ENCODE peak calls at places on chromosomes 12 and 14, in six cellular contexts. One of them, this sample, is unnamed.

GRCh38 chr12:123973552-123974341 is 732 bp downstream of the ZNF664 start:
- DNase-seq in astrocyte of the spinal cord: no peak
- DNase-seq in AG09309: no peak
- DNase-seq in suprapubic skin: peak
- DNase-seq in fibroblast of pulmonary artery: peak
- DNase-seq in activated B cell treated with CpG ODN at 0.5 μM for 24 hours: peak
- DNase-seq in this sample: peak

GRCh38 chr14:104530651-104531050 is 48.9 kb upstream of the C14orf180 start:
- DNase-seq in fibroblast of pulmonary artery: no peak
- DNase-seq in AG09309: no peak
- DNase-seq in activated B cell treated with CpG ODN at 0.5 μM for 24 hours: no peak
- DNase-seq in suprapubic skin: peak
- DNase-seq in astrocyte of the spinal cord: no peak
- DNase-seq in this sample: no peak

GRCh38 chr14:68843471-68844209 is 50.8 kb upstream of the ZFP36L1 start:
- DNase-seq in activated B cell treated with CpG ODN at 0.5 μM for 24 hours: peak
- DNase-seq in fibroblast of pulmonary artery: peak
- DNase-seq in suprapubic skin: peak
- DNase-seq in astrocyte of the spinal cord: peak
- DNase-seq in AG09309: no peak
- DNase-seq in this sample: peak

GRCh38 chr12:26017484-26018211 is 59.2 kb downstream of the RASSF8 start:
- DNase-seq in astrocyte of the spinal cord: no peak
- DNase-seq in activated B cell treated with CpG ODN at 0.5 μM for 24 hours: no peak
- DNase-seq in suprapubic skin: no peak
- DNase-seq in AG09309: no peak
- DNase-seq in fibroblast of pulmonary artery: peak
- DNase-seq in this sample: no peak

GRCh38 chr12:68403296-68403695 is 71.1 kb upstream of the MDM1 start:
- DNase-seq in fibroblast of pulmonary artery: no peak
- DNase-seq in activated B cell treated with CpG ODN at 0.5 μM for 24 hours: no peak
- DNase-seq in suprapubic skin: no peak
- DNase-seq in astrocyte of the spinal cord: no peak
- DNase-seq in AG09309: no peak
- DNase-seq in this sample: no peak

GRCh38 chr12:125775507-125775906 is 710.3 kb downstream of the AACS start:
- DNase-seq in AG09309: no peak
- DNase-seq in activated B cell treated with CpG ODN at 0.5 μM for 24 hours: no peak
- DNase-seq in fibroblast of pulmonary artery: no peak
- DNase-seq in astrocyte of the spinal cord: no peak
- DNase-seq in suprapubic skin: no peak
- DNase-seq in this sample: no peak

GRCh38 chr14:74647834-74648361 is 35.9 kb upstream of the LTBP2 start:
- DNase-seq in suprapubic skin: peak
- DNase-seq in activated B cell treated with CpG ODN at 0.5 μM for 24 hours: no peak
- DNase-seq in AG09309: no peak
- DNase-seq in astrocyte of the spinal cord: no peak
- DNase-seq in fibroblast of pulmonary artery: no peak
- DNase-seq in this sample: no peak

GRCh38 chr12:48187916-48188695 is 4.7 kb downstream of the CCDC184 start:
- DNase-seq in activated B cell treated with CpG ODN at 0.5 μM for 24 hours: no peak
- DNase-seq in AG09309: no peak
- DNase-seq in fibroblast of pulmonary artery: no peak
- DNase-seq in astrocyte of the spinal cord: no peak
- DNase-seq in suprapubic skin: no peak
- DNase-seq in this sample: no peak

GRCh38 chr12:57127101-57127709 is 1.1 kb upstream of the LRP1 start:
- DNase-seq in suprapubic skin: no peak
- DNase-seq in fibroblast of pulmonary artery: no peak
- DNase-seq in astrocyte of the spinal cord: no peak
- DNase-seq in activated B cell treated with CpG ODN at 0.5 μM for 24 hours: peak
- DNase-seq in AG09309: no peak
- DNase-seq in this sample: peak

GRCh38 chr12:31582155-31582554 is 8.8 kb downstream of the DENND5B start:
- DNase-seq in AG09309: no peak
- DNase-seq in activated B cell treated with CpG ODN at 0.5 μM for 24 hours: no peak
- DNase-seq in astrocyte of the spinal cord: peak
- DNase-seq in fibroblast of pulmonary artery: peak
- DNase-seq in suprapubic skin: no peak
- DNase-seq in this sample: no peak

GRCh38 chr12:124992874-124993567 is 424 bp upstream of the BRI3BP start:
- DNase-seq in activated B cell treated with CpG ODN at 0.5 μM for 24 hours: peak
- DNase-seq in AG09309: no peak
- DNase-seq in fibroblast of pulmonary artery: peak
- DNase-seq in suprapubic skin: no peak
- DNase-seq in astrocyte of the spinal cord: peak
- DNase-seq in this sample: peak

GRCh38 chr12:76190249-76190648 is 105.8 kb upstream of the NAP1L1 start:
- DNase-seq in activated B cell treated with CpG ODN at 0.5 μM for 24 hours: no peak
- DNase-seq in AG09309: no peak
- DNase-seq in astrocyte of the spinal cord: no peak
- DNase-seq in suprapubic skin: no peak
- DNase-seq in fibroblast of pulmonary artery: no peak
- DNase-seq in this sample: no peak

GRCh38 chr12:21221778-21222177 is 90.8 kb downstream of the SLCO1B1 start:
- DNase-seq in AG09309: no peak
- DNase-seq in suprapubic skin: no peak
- DNase-seq in astrocyte of the spinal cord: no peak
- DNase-seq in fibroblast of pulmonary artery: no peak
- DNase-seq in activated B cell treated with CpG ODN at 0.5 μM for 24 hours: no peak
- DNase-seq in this sample: no peak

GRCh38 chr14:93430319-93430801 is 379 bp upstream of the UNC79 start:
- DNase-seq in suprapubic skin: no peak
- DNase-seq in fibroblast of pulmonary artery: peak
- DNase-seq in activated B cell treated with CpG ODN at 0.5 μM for 24 hours: no peak
- DNase-seq in AG09309: no peak
- DNase-seq in astrocyte of the spinal cord: no peak
- DNase-seq in this sample: peak

GRCh38 chr12:25123126-25123525 is 71.8 kb downstream of the DNAI7 start:
- DNase-seq in suprapubic skin: no peak
- DNase-seq in AG09309: peak
- DNase-seq in activated B cell treated with CpG ODN at 0.5 μM for 24 hours: no peak
- DNase-seq in fibroblast of pulmonary artery: no peak
- DNase-seq in astrocyte of the spinal cord: no peak
- DNase-seq in this sample: no peak

GRCh38 chr14:34070917-34071407 is 120.1 kb upstream of the EGLN3 start:
- DNase-seq in astrocyte of the spinal cord: no peak
- DNase-seq in suprapubic skin: no peak
- DNase-seq in activated B cell treated with CpG ODN at 0.5 μM for 24 hours: no peak
- DNase-seq in AG09309: no peak
- DNase-seq in fibroblast of pulmonary artery: no peak
- DNase-seq in this sample: no peak

GRCh38 chr12:19764408-19764807 is 325.1 kb downstream of the AEBP2 start:
- DNase-seq in activated B cell treated with CpG ODN at 0.5 μM for 24 hours: no peak
- DNase-seq in AG09309: no peak
- DNase-seq in astrocyte of the spinal cord: peak
- DNase-seq in fibroblast of pulmonary artery: peak
- DNase-seq in suprapubic skin: no peak
- DNase-seq in this sample: no peak

GRCh38 chr12:95386056-95386455 is 87.9 kb upstream of the METAP2 start:
- DNase-seq in activated B cell treated with CpG ODN at 0.5 μM for 24 hours: no peak
- DNase-seq in AG09309: no peak
- DNase-seq in suprapubic skin: no peak
- DNase-seq in fibroblast of pulmonary artery: no peak
- DNase-seq in astrocyte of the spinal cord: no peak
- DNase-seq in this sample: no peak

GRCh38 chr12:25433024-25433423 is 120.1 kb downstream of the LMNTD1 start:
- DNase-seq in AG09309: no peak
- DNase-seq in astrocyte of the spinal cord: no peak
- DNase-seq in activated B cell treated with CpG ODN at 0.5 μM for 24 hours: no peak
- DNase-seq in fibroblast of pulmonary artery: no peak
- DNase-seq in suprapubic skin: no peak
- DNase-seq in this sample: no peak

GRCh38 chr12:53014709-53015108 is 8.5 kb downstream of the EIF4B start:
- DNase-seq in activated B cell treated with CpG ODN at 0.5 μM for 24 hours: no peak
- DNase-seq in fibroblast of pulmonary artery: no peak
- DNase-seq in astrocyte of the spinal cord: no peak
- DNase-seq in suprapubic skin: no peak
- DNase-seq in AG09309: no peak
- DNase-seq in this sample: no peak

GRCh38 chr14:93903342-93904184 is 23.6 kb upstream of the FAM181A start:
- DNase-seq in astrocyte of the spinal cord: no peak
- DNase-seq in activated B cell treated with CpG ODN at 0.5 μM for 24 hours: no peak
- DNase-seq in fibroblast of pulmonary artery: no peak
- DNase-seq in AG09309: no peak
- DNase-seq in suprapubic skin: no peak
- DNase-seq in this sample: no peak

GRCh38 chr12:107983871-107984480 is 145.1 kb upstream of the WSCD2 start:
- DNase-seq in astrocyte of the spinal cord: no peak
- DNase-seq in activated B cell treated with CpG ODN at 0.5 μM for 24 hours: no peak
- DNase-seq in fibroblast of pulmonary artery: peak
- DNase-seq in suprapubic skin: no peak
- DNase-seq in AG09309: no peak
- DNase-seq in this sample: no peak

GRCh38 chr12:57803317-57803893 is 15.1 kb downstream of the AVIL start:
- DNase-seq in suprapubic skin: no peak
- DNase-seq in AG09309: peak
- DNase-seq in fibroblast of pulmonary artery: peak
- DNase-seq in astrocyte of the spinal cord: peak
- DNase-seq in activated B cell treated with CpG ODN at 0.5 μM for 24 hours: no peak
- DNase-seq in this sample: peak

DNA sequence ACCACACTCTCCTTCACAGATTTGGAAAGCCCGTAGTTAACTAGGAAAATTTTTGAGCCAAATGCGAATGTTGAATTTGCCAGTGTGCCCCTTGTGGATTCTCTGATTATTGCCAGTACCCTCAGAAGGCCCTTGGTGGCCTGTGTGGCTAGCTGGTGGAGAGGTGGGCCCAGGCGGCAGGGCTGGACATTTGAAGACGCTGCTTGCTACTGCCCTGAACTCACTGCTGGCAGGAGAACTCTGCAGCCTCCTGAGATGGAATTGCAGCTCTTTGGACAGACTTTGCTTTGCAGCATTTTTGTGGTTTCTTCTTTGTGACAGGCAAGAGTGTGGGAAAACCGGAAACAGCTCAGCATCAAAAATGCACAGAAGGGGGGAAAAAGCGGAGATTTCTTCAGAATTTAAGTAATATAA is 97.6 kb downstream of the TGFB3 start:
- DNase-seq in astrocyte of the spinal cord: peak
- DNase-seq in fibroblast of pulmonary artery: peak
- DNase-seq in suprapubic skin: no peak
- DNase-seq in activated B cell treated with CpG ODN at 0.5 μM for 24 hours: no peak
- DNase-seq in AG09309: peak
- DNase-seq in this sample: no peak
- TF ChIP-seq CTCF in astrocyte of the spinal cord: peak
- TF ChIP-seq CTCF in fibroblast of pulmonary artery: peak
- TF ChIP-seq CTCF in suprapubic skin: no peak
- TF ChIP-seq CTCF in activated B cell treated with CpG ODN at 0.5 μM for 24 hours: no peak
- TF ChIP-seq CTCF in AG09309: peak
- TF ChIP-seq CTCF in this sample: peak

GRCh38 chr14:99609245-99610117 is 5.5 kb upstream of the CCDC85C start:
- DNase-seq in suprapubic skin: no peak
- DNase-seq in AG09309: no peak
- DNase-seq in astrocyte of the spinal cord: no peak
- DNase-seq in fibroblast of pulmonary artery: no peak
- DNase-seq in activated B cell treated with CpG ODN at 0.5 μM for 24 hours: no peak
- DNase-seq in this sample: no peak
- TF ChIP-seq CTCF in suprapubic skin: no peak
- TF ChIP-seq CTCF in AG09309: no peak
- TF ChIP-seq CTCF in astrocyte of the spinal cord: no peak
- TF ChIP-seq CTCF in fibroblast of pulmonary artery: no peak
- TF ChIP-seq CTCF in activated B cell treated with CpG ODN at 0.5 μM for 24 hours: no peak
- TF ChIP-seq CTCF in this sample: no peak

GRCh38 chr12:15590180-15590826 is 198.9 kb downstream of the EPS8 start:
- DNase-seq in suprapubic skin: no peak
- DNase-seq in activated B cell treated with CpG ODN at 0.5 μM for 24 hours: peak
- DNase-seq in astrocyte of the spinal cord: peak
- DNase-seq in AG09309: peak
- DNase-seq in fibroblast of pulmonary artery: peak
- DNase-seq in this sample: peak

GRCh38 chr12:15591811-15592210 is 197.4 kb downstream of the EPS8 start:
- DNase-seq in fibroblast of pulmonary artery: no peak
- DNase-seq in AG09309: no peak
- DNase-seq in astrocyte of the spinal cord: no peak
- DNase-seq in suprapubic skin: no peak
- DNase-seq in activated B cell treated with CpG ODN at 0.5 μM for 24 hours: no peak
- DNase-seq in this sample: no peak

GRCh38 chr12:15596174-15596573 is 193.0 kb downstream of the EPS8 start:
- DNase-seq in activated B cell treated with CpG ODN at 0.5 μM for 24 hours: no peak
- DNase-seq in astrocyte of the spinal cord: no peak
- DNase-seq in fibroblast of pulmonary artery: no peak
- DNase-seq in AG09309: no peak
- DNase-seq in suprapubic skin: no peak
- DNase-seq in this sample: no peak

GRCh38 chr12:15589328-15590032 is 199.7 kb downstream of the EPS8 start:
- DNase-seq in fibroblast of pulmonary artery: no peak
- DNase-seq in AG09309: no peak
- DNase-seq in astrocyte of the spinal cord: no peak
- DNase-seq in activated B cell treated with CpG ODN at 0.5 μM for 24 hours: no peak
- DNase-seq in suprapubic skin: no peak
- DNase-seq in this sample: no peak

GRCh38 chr12:15592934-15593333 is 196.3 kb downstream of the EPS8 start:
- DNase-seq in AG09309: no peak
- DNase-seq in suprapubic skin: no peak
- DNase-seq in fibroblast of pulmonary artery: peak
- DNase-seq in activated B cell treated with CpG ODN at 0.5 μM for 24 hours: no peak
- DNase-seq in astrocyte of the spinal cord: no peak
- DNase-seq in this sample: no peak
- TF ChIP-seq CTCF in AG09309: peak
- TF ChIP-seq CTCF in suprapubic skin: no peak
- TF ChIP-seq CTCF in fibroblast of pulmonary artery: peak
- TF ChIP-seq CTCF in activated B cell treated with CpG ODN at 0.5 μM for 24 hours: no peak
- TF ChIP-seq CTCF in astrocyte of the spinal cord: peak
- TF ChIP-seq CTCF in this sample: no peak

DNA sequence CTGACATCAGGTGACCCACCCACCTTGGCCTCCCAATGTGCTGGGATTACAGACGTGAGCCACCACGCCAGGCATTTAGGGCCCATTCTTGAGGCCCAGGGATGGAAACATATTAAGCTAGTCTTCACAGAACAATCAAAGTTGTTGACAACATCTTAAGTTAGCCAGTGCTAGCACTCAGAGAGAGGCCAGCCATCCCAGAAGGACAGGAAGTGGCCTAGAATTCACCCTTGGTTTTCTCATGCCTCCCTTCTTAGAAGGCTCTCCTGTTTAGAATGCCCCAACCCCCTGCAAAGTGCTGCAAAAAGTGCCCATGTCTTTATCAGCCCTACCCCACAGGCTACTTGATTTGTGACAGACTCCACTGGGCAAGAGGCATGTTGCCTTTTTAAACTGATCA is 12.1 kb upstream of the OR6J1 start:
- DNase-seq in suprapubic skin: no peak
- DNase-seq in fibroblast of pulmonary artery: peak
- DNase-seq in astrocyte of the spinal cord: no peak
- DNase-seq in activated B cell treated with CpG ODN at 0.5 μM for 24 hours: no peak
- DNase-seq in AG09309: no peak
- DNase-seq in this sample: no peak
- TF ChIP-seq CTCF in suprapubic skin: no peak
- TF ChIP-seq CTCF in fibroblast of pulmonary artery: no peak
- TF ChIP-seq CTCF in astrocyte of the spinal cord: no peak
- TF ChIP-seq CTCF in activated B cell treated with CpG ODN at 0.5 μM for 24 hours: no peak
- TF ChIP-seq CTCF in AG09309: no peak
- TF ChIP-seq CTCF in this sample: no peak